ENCODE peak calls at places on chromosomes 1 and 21, in nine cellular contexts. X is H54, T is endothelial cell of umbilical vein, S is esophagus squamous epithelium, P is heart left ventricle, U is suprapubic skin, A is GM12892, R is ovary, H is A549. K is an unnamed sample.

GRCh38 chr21:38816400-38816973 is 10.8 kb downstream of the ETS2 start:
- DNase-seq in U (no peak), A (no peak), S (no peak), X (no peak), H (no peak), R (no peak), P (no peak), T (no peak), K (no peak)

GRCh38 chr1:56811331-56811730 is 7.9 kb downstream of the FYB2 start:
- DNase-seq in U (no peak), P (no peak), S (no peak), R (no peak), X (no peak), T (no peak), H (no peak), A (no peak), K (no peak)

GRCh38 chr1:155834296-155834926 is 22.6 kb downstream of the GON4L start:
- DNase-seq in R (no peak), T (peak), P (no peak), A (no peak), X (no peak), U (no peak), S (no peak), H (peak), K (peak)

GRCh38 chr1:110781525-110781924 is 91.4 kb upstream of the CD53 start:
- DNase-seq in H (no peak), R (no peak), P (no peak), S (no peak), A (no peak), U (no peak), T (no peak), X (no peak), K (peak)

GRCh38 chr1:109396971-109397370 is 747 bp downstream of the SORT1 start:
- DNase-seq in P (no peak), R (no peak), A (no peak), T (peak), U (no peak), S (no peak), H (no peak), X (no peak), K (peak)

GRCh38 chr1:241311056-241311746 is 45.8 kb downstream of the RGS7 start:
- DNase-seq in P (no peak), T (no peak), R (no peak), H (no peak), X (no peak), S (no peak), U (no peak), A (no peak), K (no peak)

GRCh38 chr1:156172696-156173470 is 19.5 kb downstream of the SEMA4A start:
- DNase-seq in T (no peak), A (no peak), R (no peak), H (peak), P (no peak), U (no peak), X (no peak), S (no peak), K (no peak)

GRCh38 chr1:23263380-23263887 is 46.1 kb upstream of the HTR1D start:
- DNase-seq in R (no peak), X (no peak), H (peak), S (no peak), T (no peak), U (no peak), P (no peak), A (no peak), K (no peak)

GRCh38 chr1:162500805-162501204 is 3.2 kb downstream of the UHMK1 start:
- DNase-seq in T (no peak), H (no peak), U (no peak), P (no peak), S (no peak), R (no peak), X (no peak), A (no peak), K (no peak)

GRCh38 chr1:155882766-155883165 is 23.4 kb downstream of the SYT11 start:
- DNase-seq in S (no peak), U (no peak), X (no peak), T (no peak), A (no peak), H (no peak), P (no peak), R (no peak), K (no peak)

GRCh38 chr1:176847052-176847451 is 317.5 kb downstream of the ASTN1 start:
- DNase-seq in T (no peak), A (no peak), R (no peak), S (no peak), U (no peak), H (no peak), X (no peak), P (no peak), K (no peak)

GRCh38 chr21:26115899-26116298 is 54.7 kb downstream of the APP start:
- DNase-seq in P (no peak), U (no peak), T (peak), X (no peak), H (peak), R (no peak), A (no peak), S (no peak), K (no peak)

GRCh38 chr21:44005071-44005470 is 7.0 kb upstream of the TRAPPC10 start:
- DNase-seq in X (no peak), S (no peak), H (no peak), R (peak), U (no peak), P (no peak), T (no peak), A (no peak), K (no peak)

GRCh38 chr1:169094897-169095569 is 11.5 kb upstream of the ATP1B1 start:
- DNase-seq in A (no peak), S (no peak), R (no peak), X (no peak), T (no peak), U (no peak), H (no peak), P (no peak), K (no peak)

GRCh38 chr1:115814685-115815398 is 26.1 kb downstream of the NHLH2 start:
- DNase-seq in U (no peak), S (no peak), T (no peak), R (no peak), X (no peak), P (no peak), H (no peak), A (no peak), K (no peak)

GRCh38 chr1:223133824-223134435 is 9.1 kb downstream of the TLR5 start:
- DNase-seq in P (peak), U (peak), A (peak), R (peak), S (peak), H (peak), X (peak), T (peak), K (peak)

GRCh38 chr1:55285849-55286248 is 70.7 kb upstream of the USP24 start:
- DNase-seq in A (no peak), H (peak), X (no peak), P (no peak), U (no peak), S (no peak), T (peak), R (no peak), K (no peak)

GRCh38 chr1:163766537-163766936 is 444.8 kb downstream of the NUF2 start:
- DNase-seq in H (no peak), X (no peak), P (no peak), A (no peak), T (no peak), U (no peak), S (no peak), R (no peak), K (no peak)

GRCh38 chr1:50610563-50610962 is 187.3 kb upstream of the DMRTA2 start:
- DNase-seq in S (no peak), R (no peak), H (no peak), U (no peak), T (no peak), P (no peak), X (no peak), A (no peak), K (no peak)

GRCh38 chr1:203607169-203607873 is 19.3 kb upstream of the ATP2B4 start:
- DNase-seq in H (peak), U (no peak), A (no peak), X (peak), T (peak), P (peak), R (peak), S (no peak), K (peak)

GRCh38 chr1:201537467-201537866 is 1.5 kb upstream of the NAV1 start:
- DNase-seq in H (no peak), S (no peak), T (no peak), X (no peak), P (no peak), U (no peak), R (no peak), A (no peak), K (no peak)

GRCh38 chr1:24282491-24282890 is 36.7 kb upstream of the GRHL3 start:
- DNase-seq in T (no peak), R (no peak), U (no peak), X (no peak), P (no peak), A (no peak), S (no peak), H (no peak), K (no peak)

GRCh38 chr1:100552031-100552430 is 14.1 kb downstream of the GPR88 start:
- DNase-seq in A (no peak), X (no peak), P (no peak), U (no peak), T (peak), R (no peak), H (no peak), S (no peak), K (no peak)

GRCh38 chr1:169590932-169591331 is 4.7 kb upstream of the F5 start:
- DNase-seq in P (no peak), S (no peak), T (no peak), X (no peak), A (no peak), U (no peak), H (no peak), R (no peak), K (no peak)

GRCh38 chr1:17582124-17582768 is 42.7 kb downstream of the ARHGEF10L start:
- DNase-seq in T (no peak), X (no peak), R (no peak), U (no peak), S (no peak), A (no peak), P (no peak), H (no peak), K (no peak)

GRCh38 chr1:220370041-220370700 is 97.9 kb upstream of the RAB3GAP2 start:
- DNase-seq in H (peak), A (no peak), R (no peak), U (no peak), S (no peak), P (no peak), T (no peak), X (peak), K (no peak)

GRCh38 chr1:184539580-184539979 is 152.8 kb downstream of the C1orf21 start:
- DNase-seq in U (no peak), H (no peak), X (no peak), A (no peak), S (no peak), T (no peak), R (no peak), P (no peak), K (no peak)

GRCh38 chr1:151485685-151486255 is 25.4 kb upstream of the CGN start:
- DNase-seq in T (no peak), S (no peak), X (no peak), P (no peak), H (peak), A (no peak), U (no peak), R (no peak), K (no peak)

GRCh38 chr1:201447911-201448871 is 20.8 kb downstream of the PHLDA3 start:
- DNase-seq in X (peak), U (peak), A (peak), T (peak), R (peak), S (no peak), P (peak), H (peak), K (peak)

GRCh38 chr1:12145616-12146342 is 21.0 kb upstream of the TNFRSF1B start:
- DNase-seq in H (no peak), T (no peak), X (no peak), P (peak), S (no peak), A (no peak), U (no peak), R (no peak), K (no peak)
- TF ChIP-seq POLR2A in H (no peak), T (no peak), X (no peak), P (no peak), S (no peak), A (peak), U (no peak), R (no peak), K (no peak)

DNA sequence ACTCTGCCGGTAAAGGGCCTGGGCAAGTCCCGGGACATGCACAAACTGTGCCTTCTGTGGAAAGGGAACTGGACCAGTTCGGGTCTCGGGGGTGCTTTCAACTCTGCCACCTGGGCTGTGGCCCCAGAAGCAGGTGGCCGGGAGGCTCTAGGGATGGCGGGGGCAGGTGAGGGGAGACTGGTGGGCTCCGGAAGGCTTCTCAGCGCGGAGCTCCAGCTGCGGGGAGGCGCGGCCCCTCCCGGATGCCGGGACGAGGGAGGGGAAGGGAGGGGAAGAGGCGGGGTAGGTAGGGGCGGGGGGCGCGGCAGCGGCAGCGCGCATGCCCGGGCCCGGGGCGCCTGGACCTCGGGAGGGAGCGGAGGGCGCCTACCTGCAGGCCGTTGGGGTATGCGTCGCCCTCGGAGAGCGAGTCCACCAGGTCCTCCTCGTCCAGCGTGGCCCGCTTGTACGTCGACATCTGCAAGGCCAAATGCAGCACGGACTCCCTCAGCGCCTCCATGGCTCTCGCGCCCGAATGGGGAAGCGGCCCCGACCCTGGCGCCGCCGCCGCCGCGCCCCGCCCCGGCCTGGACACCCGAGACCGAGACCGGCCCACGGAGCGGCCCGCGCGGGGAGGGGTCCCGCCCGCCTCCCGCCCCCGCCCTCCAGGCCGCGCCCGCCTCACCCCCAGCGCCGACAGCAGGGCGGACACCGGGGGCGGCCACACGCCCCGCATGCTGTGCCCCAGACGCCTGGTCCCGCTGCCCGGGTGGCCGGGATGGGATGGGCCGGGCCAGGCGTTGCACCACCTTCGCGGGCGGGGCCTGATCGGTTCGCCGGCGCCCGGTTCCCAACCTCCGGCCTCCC is at the start of gene ECE1:
- DNase-seq in T (peak), P (peak), A (peak), X (peak), R (peak), S (no peak), H (peak), U (no peak), K (no peak)
- TF ChIP-seq POLR2A in T (peak), P (peak), A (no peak), X (peak), R (no peak), S (peak), H (peak), U (no peak), K (no peak)

GRCh38 chr1:1072299-1072848 is 1.7 kb downstream of the RNF223 start:
- DNase-seq in T (no peak), A (no peak), U (no peak), H (no peak), X (no peak), P (no peak), S (no peak), R (no peak), K (no peak)
- TF ChIP-seq POLR2A in T (no peak), A (no peak), U (no peak), H (no peak), X (no peak), P (no peak), S (no peak), R (no peak), K (no peak)

DNA sequence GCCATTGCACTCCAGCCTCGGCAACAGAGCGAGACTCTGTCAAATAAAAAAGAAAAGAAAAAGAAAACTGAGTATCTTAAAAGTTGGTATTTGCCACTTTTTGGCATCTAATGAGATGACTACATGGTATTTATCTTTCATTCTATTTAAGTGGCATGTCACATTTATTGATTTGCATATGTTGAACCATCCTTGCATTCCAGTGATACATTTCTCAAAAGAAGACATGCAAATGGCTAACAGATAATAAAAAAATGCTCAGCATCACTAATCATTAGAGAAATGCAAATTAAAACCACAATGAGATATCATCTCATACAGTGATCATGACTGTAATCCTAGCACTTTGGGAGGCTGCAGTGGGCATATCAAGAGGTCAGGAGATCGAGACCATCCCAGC is 28.1 kb downstream of the SFPQ start:
- DNase-seq in P (no peak), X (no peak), U (no peak), H (no peak), A (no peak), R (no peak), S (no peak), T (no peak), K (peak)
- TF ChIP-seq POLR2A in P (no peak), X (no peak), U (no peak), H (no peak), A (no peak), R (no peak), S (no peak), T (no peak), K (no peak)

GRCh38 chr1:175690926-175691325 is 52.5 kb downstream of the TNR start:
- DNase-seq in P (no peak), R (no peak), A (no peak), T (no peak), X (no peak), U (no peak), H (no peak), S (no peak), K (no peak)
- TF ChIP-seq POLR2A in P (no peak), R (no peak), A (no peak), T (no peak), X (no peak), U (no peak), H (no peak), S (no peak), K (no peak)

GRCh38 chr1:235781807-235782206 is 84.9 kb downstream of the LYST start:
- DNase-seq in X (no peak), R (no peak), T (peak), S (no peak), U (no peak), P (no peak), H (no peak), A (no peak), K (no peak)

GRCh38 chr1:235779770-235780169 is 86.9 kb downstream of the LYST start:
- DNase-seq in X (no peak), U (no peak), S (no peak), P (no peak), R (no peak), H (no peak), A (no peak), T (no peak), K (no peak)

GRCh38 chr1:235784950-235785349 is 81.8 kb downstream of the LYST start:
- DNase-seq in A (no peak), P (no peak), U (no peak), S (no peak), R (no peak), H (no peak), T (no peak), X (no peak), K (no peak)

DNA sequence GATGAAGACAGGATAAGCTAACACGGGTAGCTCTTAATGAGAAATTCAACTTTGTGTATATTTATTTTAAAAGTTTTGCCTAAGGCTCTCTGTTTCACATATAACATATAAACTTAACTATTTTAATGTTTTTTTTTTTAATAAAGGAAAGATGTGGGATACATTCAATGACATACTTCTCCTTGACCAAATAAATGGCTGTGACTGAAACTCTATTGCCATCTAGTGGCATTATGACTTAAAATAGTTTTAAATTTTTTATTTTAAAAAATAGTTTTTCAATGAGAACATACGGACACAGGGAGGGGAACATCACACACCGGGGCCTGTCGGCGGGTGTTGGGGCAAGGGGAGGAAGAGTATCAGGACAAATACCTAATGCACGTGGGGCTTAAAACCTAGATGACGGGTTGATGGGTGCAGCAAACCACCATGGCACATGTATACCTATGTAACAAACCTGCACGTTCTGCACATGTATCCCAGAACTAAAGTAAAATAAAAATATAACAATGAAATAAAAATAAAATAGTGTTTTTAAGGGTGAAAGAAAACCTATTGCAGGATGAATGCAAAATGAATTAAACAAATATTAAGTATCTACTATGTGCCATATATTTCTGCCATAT is 83.4 kb downstream of the LYST start:
- DNase-seq in P (no peak), X (no peak), H (peak), U (no peak), A (no peak), S (no peak), R (peak), T (peak), K (peak)
- TF ChIP-seq POLR2A in P (no peak), X (no peak), H (no peak), U (no peak), A (no peak), S (no peak), R (no peak), T (no peak), K (no peak)

GRCh38 chr1:8104278-8105236 is 78.4 kb upstream of the ERRFI1 start:
- DNase-seq in H (no peak), S (no peak), X (no peak), A (no peak), T (no peak), R (no peak), U (no peak), P (no peak), K (no peak)
- TF ChIP-seq POLR2A in H (no peak), S (no peak), X (no peak), A (peak), T (no peak), R (no peak), U (no peak), P (no peak), K (no peak)

GRCh38 chr1:11299225-11299574 is 26.2 kb downstream of the UBIAD1 start:
- DNase-seq in U (no peak), S (no peak), R (no peak), H (no peak), A (no peak), T (no peak), X (no peak), P (no peak), K (no peak)
- TF ChIP-seq POLR2A in U (no peak), S (no peak), R (no peak), H (no peak), A (no peak), T (no peak), X (no peak), P (no peak), K (no peak)